ENCODE peak calls at places on chromosomes 1 and 21, in four cellular contexts. Q is Karpas-422, E is body of pancreas, B is endothelial cell of umbilical vein. M is an unnamed sample.

GRCh38 chr1:31541201-31541600 is 35.1 kb upstream of the TINAGL1 start:
- DNase-seq in E (no peak), Q (no peak), B (no peak), M (no peak)

GRCh38 chr1:204684551-204685235 is 845 bp downstream of the LRRN2 start:
- DNase-seq in B (no peak), Q (no peak), E (no peak), M (no peak)

GRCh38 chr1:39900662-39901485 is 843 bp downstream of the MYCL start:
- DNase-seq in B (no peak), E (peak; percentile 33), Q (no peak), M (no peak)

GRCh38 chr1:40848530-40849189 is 13.5 kb downstream of the CITED4 start:
- DNase-seq in B (peak; percentile 62), Q (peak; percentile 71), E (peak; percentile 87), M (no peak)

GRCh38 chr1:193042766-193043691 is 16.1 kb downstream of the UCHL5 start:
- DNase-seq in E (no peak), Q (no peak), B (no peak), M (no peak)

GRCh38 chr21:16169810-16170209 is 440.0 kb downstream of the USP25 start:
- DNase-seq in E (no peak), Q (no peak), B (no peak), M (no peak)

GRCh38 chr1:228304766-228305395 is 97.0 kb downstream of the OBSCN start:
- DNase-seq in B (no peak), Q (no peak), E (no peak), M (no peak)

GRCh38 chr1:157580179-157580827 is 17.6 kb downstream of the FCRL4 start:
- DNase-seq in Q (peak; percentile 93), E (peak; percentile 58), B (peak; percentile 70), M (peak; percentile 33)

GRCh38 chr1:33032126-33032869 is 4.4 kb downstream of the AK2 start:
- DNase-seq in E (no peak), Q (no peak), B (no peak), M (no peak)

GRCh38 chr1:245587435-245588105 is 432.8 kb downstream of the KIF26B start:
- DNase-seq in B (no peak), E (no peak), Q (no peak), M (no peak)

GRCh38 chr1:112711041-112711440 is 4.1 kb downstream of the PPM1J start:
- DNase-seq in Q (no peak), E (no peak), B (no peak), M (no peak)

GRCh38 chr21:14453339-14453738 is 70.4 kb upstream of the HSPA13 start:
- DNase-seq in B (no peak), Q (no peak), E (peak; percentile 3), M (no peak)

GRCh38 chr21:41931041-41931451 is 22.8 kb downstream of the C2CD2 start:
- DNase-seq in Q (no peak), E (no peak), B (no peak), M (no peak)

GRCh38 chr1:67540025-67540732 is 110.0 kb upstream of the SERBP1 start:
- DNase-seq in Q (no peak), B (no peak), E (peak; percentile 66), M (no peak)

GRCh38 chr1:221069178-221069903 is 190.1 kb downstream of the HLX start:
- DNase-seq in E (no peak), Q (peak; percentile 73), B (no peak), M (no peak)

GRCh38 chr1:155158991-155159390 is 14.1 kb downstream of the KRTCAP2 start:
- DNase-seq in E (no peak), Q (no peak), B (no peak), M (no peak)

GRCh38 chr1:975896-976683 is 5.8 kb downstream of the PERM1 start:
- DNase-seq in B (no peak), E (peak; percentile 73), Q (peak; percentile 91), M (peak; percentile 72)

GRCh38 chr1:197557302-197557701 is 218.0 kb downstream of the DENND1B start:
- DNase-seq in B (peak; percentile 2), E (no peak), Q (no peak), M (no peak)

GRCh38 chr1:219660666-219661463 is 48.0 kb upstream of the ZC3H11B start:
- DNase-seq in Q (peak; percentile 89), B (peak; percentile 84), E (peak; percentile 91), M (no peak)

GRCh38 chr1:84247425-84248220 is 53.9 kb upstream of the SAMD13 start:
- DNase-seq in Q (no peak), E (no peak), B (no peak), M (no peak)

GRCh38 chr1:65528104-65528503 is 107.6 kb downstream of the LEPR start:
- DNase-seq in E (no peak), B (peak; percentile 51), Q (no peak), M (no peak)

GRCh38 chr1:63575340-63575826 is 17.8 kb upstream of the PGM1 start:
- DNase-seq in E (no peak), Q (peak; percentile 77), B (peak; percentile 60), M (peak; percentile 25)

GRCh38 chr1:31509124-31510072 is 66.9 kb upstream of the TINAGL1 start:
- DNase-seq in Q (no peak), E (no peak), B (no peak), M (no peak)

GRCh38 chr1:32464716-32465540 is at the start of gene ZBTB8B:
- DNase-seq in Q (no peak), B (peak; percentile 68), E (peak; percentile 83), M (peak; percentile 26)

DNA sequence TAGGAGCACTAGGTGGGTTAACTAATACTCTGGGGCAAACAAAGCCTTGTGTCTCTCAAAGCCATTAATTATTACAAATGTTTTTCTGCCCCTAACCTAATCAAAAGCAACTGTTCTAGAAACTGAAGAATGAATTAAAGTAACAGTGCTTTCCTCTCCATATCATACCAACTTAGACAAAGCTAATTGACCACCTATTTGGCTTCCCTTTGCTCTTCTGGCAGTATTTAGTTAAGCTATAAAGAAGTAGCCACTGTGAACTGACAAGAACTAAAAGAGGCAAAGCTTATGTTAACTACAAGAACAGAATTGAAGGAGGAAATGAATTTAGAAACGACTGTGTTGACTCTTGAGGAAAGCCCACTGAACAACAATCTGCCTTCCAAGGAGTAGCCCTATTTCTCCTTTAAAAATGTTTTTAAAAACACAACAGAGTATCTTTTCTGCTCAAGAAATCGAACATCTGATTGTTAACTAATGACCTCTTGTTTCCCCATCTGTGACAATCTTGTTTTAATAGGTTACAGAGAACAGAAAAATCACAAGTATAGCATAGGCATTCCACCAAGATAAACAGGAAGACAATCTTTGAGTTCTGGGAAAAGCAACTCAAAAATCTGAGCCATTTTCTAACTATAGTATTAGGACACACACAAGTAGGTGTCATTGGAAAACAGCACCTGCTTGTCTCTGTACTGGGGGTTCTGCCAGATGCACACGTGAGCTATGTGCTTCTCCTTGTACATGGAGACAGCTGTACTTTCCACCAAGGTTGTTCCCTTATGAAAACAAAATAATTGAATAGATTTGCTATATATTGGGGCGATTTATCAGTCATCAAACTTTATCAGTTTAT is 3.1 kb upstream of the EGLN1 start:
- DNase-seq in Q (no peak), B (peak; percentile 78), E (peak; percentile 82), M (no peak)
- H3K27me3 ChIP-seq in Q (no peaks in the 10 kb centered on the region), B (no peaks in the 10 kb centered on the region), E (no peaks in the 10 kb centered on the region), M (no peaks in the 10 kb centered on the region)

DNA sequence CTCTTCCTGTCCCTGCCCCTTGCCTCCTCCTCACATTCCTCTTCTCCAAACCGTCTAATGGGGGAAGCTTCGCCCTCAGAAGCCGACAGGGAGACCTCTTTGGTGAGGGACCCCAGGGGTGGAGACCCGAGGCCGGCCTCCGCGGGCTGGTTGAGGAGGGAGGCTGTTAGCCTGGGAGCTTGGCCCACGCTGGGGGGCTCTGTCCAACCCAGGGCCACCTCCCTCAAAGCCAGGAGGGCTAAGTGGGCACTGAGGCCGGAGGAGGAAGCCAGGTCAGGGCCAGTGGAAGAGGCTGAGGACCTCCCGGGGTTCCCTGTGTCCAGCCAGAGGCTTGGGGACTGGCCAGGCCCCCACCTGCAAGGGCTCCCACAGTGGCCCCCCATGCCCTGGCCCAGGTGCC is 5.3 kb downstream of the GABRD start:
- DNase-seq in E (no peak), Q (no peak), B (no peak), M (no peak)
- H3K27me3 ChIP-seq in E (no peaks in the 10 kb centered on the region), Q (no peaks in the 10 kb centered on the region), B (peaks cover 11% of the 10 kb centered on the region), M (peaks cover 4% of the 10 kb centered on the region)

GRCh38 chr1:151134991-151135390 is 11.4 kb downstream of the SEMA6C start:
- DNase-seq in E (no peak), B (no peak), Q (no peak), M (no peak)

GRCh38 chr1:151132676-151133338 is 13.6 kb downstream of the SEMA6C start:
- DNase-seq in E (no peak), Q (no peak), B (no peak), M (no peak)

GRCh38 chr1:151135433-151136385 is 10.7 kb downstream of the SEMA6C start:
- DNase-seq in B (no peak), E (no peak), Q (no peak), M (no peak)

GRCh38 chr1:151133339-151133761 is 13.1 kb downstream of the SEMA6C start:
- DNase-seq in B (no peak), E (no peak), Q (no peak), M (no peak)

DNA sequence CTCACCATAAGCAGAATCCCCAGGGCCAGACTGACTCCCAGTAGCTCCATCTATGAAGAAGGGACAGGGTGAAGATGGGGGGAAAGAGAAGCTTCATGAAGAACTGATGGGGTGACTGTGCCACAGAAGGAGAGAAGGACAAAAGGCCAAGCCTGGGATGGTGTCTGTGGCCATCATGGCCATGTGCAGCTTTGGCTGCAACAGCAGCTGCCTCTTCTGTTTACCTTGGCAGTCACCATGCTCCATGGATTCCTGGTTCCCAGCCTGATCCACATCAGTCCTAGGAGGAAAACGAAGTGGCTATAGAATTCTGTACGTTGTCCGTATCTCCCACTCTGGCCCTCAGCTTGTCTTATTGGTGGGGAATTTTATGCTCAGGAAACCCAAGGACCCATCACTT is 12.0 kb downstream of the SEMA6C start:
- DNase-seq in Q (no peak), E (no peak), B (no peak), M (no peak)
- H3K27me3 ChIP-seq in Q (no peaks in the 10 kb centered on the region), E (no peaks in the 10 kb centered on the region), B (no peaks in the 10 kb centered on the region), M (no peaks in the 10 kb centered on the region)

DNA sequence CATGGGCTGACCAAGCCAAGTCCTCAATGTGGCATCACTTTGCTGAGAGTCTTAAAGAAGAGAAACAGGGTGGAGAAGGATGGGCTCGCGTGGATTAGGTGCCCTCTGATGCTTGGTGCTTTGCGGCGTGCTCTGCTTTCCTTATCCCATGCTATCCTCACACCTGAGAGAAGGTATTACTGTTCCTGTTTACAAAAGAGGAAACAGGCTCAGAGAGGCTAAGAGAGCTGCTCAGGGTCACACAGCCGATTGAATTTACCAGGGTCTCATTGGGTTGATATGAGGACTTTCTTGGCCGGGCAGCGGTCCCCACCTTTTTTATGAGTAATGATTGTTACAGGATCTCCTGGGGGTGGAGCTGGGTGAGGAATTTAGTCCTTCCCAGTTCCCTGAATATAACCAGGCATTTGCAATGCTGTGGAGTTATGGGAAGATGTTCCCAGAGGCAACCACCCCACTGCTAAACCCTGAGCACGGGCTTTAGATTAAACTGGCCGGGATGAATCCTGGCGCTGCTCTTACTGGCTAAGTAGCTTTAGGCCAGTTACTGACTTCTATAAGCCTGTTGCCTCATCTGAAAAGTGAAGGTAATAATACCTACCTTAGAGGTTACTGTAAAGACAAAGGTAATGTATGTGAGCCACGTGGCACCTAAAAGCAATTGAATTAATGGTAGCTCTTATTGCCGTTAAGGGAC is 4.5 kb downstream of the ASCL5 start:
- DNase-seq in E (no peak), Q (no peak), B (no peak), M (no peak)
- H3K27me3 ChIP-seq in E (no peaks in the 10 kb centered on the region), Q (no peaks in the 10 kb centered on the region), B (peaks cover 33% of the 10 kb centered on the region), M (no peaks in the 10 kb centered on the region)

GRCh38 chr1:7726623-7727022 is 44.5 kb upstream of the VAMP3 start:
- DNase-seq in B (peak; percentile 21), Q (no peak), E (no peak), M (no peak)

GRCh38 chr1:7722670-7723012 is 48.5 kb upstream of the VAMP3 start:
- DNase-seq in Q (no peak), E (no peak), B (no peak), M (no peak)

GRCh38 chr1:7717769-7718368 is 53.2 kb upstream of the VAMP3 start:
- DNase-seq in B (no peak), Q (no peak), E (no peak), M (no peak)

GRCh38 chr1:7719468-7720104 is 51.5 kb upstream of the VAMP3 start:
- DNase-seq in E (no peak), B (no peak), Q (no peak), M (no peak)

GRCh38 chr1:7721940-7722669 is 49.0 kb upstream of the VAMP3 start:
- DNase-seq in B (no peak), Q (no peak), E (no peak), M (no peak)
- H3K27me3 ChIP-seq in B (no peaks in the 10 kb centered on the region), Q (no peaks in the 10 kb centered on the region), E (no peaks in the 10 kb centered on the region), M (no peaks in the 10 kb centered on the region)